ENCODE peak calls at places on chromosomes 6 and 20, in five cellular contexts. One of them, this sample, is unnamed.

GRCh38 chr6:43877463-43878126 is 107.6 kb downstream of the VEGFA start:
- DNase-seq in brain microvascular endothelial cell: no peak
- DNase-seq in A549: no peak
- DNase-seq in cardiac muscle cell: no peak
- DNase-seq in tibial artery: no peak
- DNase-seq in this sample: no peak

GRCh38 chr20:34269996-34270627 is 28.9 kb downstream of the ASIP start:
- DNase-seq in tibial artery: no peak
- DNase-seq in cardiac muscle cell: no peak
- DNase-seq in brain microvascular endothelial cell: peak; percentile 12
- DNase-seq in A549: no peak
- DNase-seq in this sample: no peak

GRCh38 chr6:160088069-160088773 is 33.4 kb upstream of the SLC22A1 start:
- DNase-seq in cardiac muscle cell: peak; percentile 52
- DNase-seq in A549: peak; percentile 80
- DNase-seq in brain microvascular endothelial cell: peak; percentile 71
- DNase-seq in tibial artery: peak; percentile 82
- DNase-seq in this sample: peak; percentile 10

GRCh38 chr6:82182756-82183155 is 64.8 kb downstream of the IBTK start:
- DNase-seq in cardiac muscle cell: no peak
- DNase-seq in brain microvascular endothelial cell: peak; percentile 80
- DNase-seq in tibial artery: no peak
- DNase-seq in A549: no peak
- DNase-seq in this sample: no peak

GRCh38 chr6:168624948-168625347 is 184.0 kb downstream of the SMOC2 start:
- DNase-seq in cardiac muscle cell: no peak
- DNase-seq in brain microvascular endothelial cell: no peak
- DNase-seq in tibial artery: no peak
- DNase-seq in A549: no peak
- DNase-seq in this sample: no peak

GRCh38 chr6:141426400-141426980 is 706.2 kb upstream of the GJE1 start:
- DNase-seq in cardiac muscle cell: no peak
- DNase-seq in A549: no peak
- DNase-seq in tibial artery: no peak
- DNase-seq in brain microvascular endothelial cell: no peak
- DNase-seq in this sample: no peak

GRCh38 chr6:26155066-26155925 is 68.1 kb downstream of the HFE start:
- DNase-seq in A549: peak; percentile 18
- DNase-seq in tibial artery: no peak
- DNase-seq in cardiac muscle cell: peak; percentile 24
- DNase-seq in brain microvascular endothelial cell: no peak
- DNase-seq in this sample: peak; percentile 10

GRCh38 chr20:8934362-8934761 is 134.5 kb upstream of the PLCB4 start:
- DNase-seq in cardiac muscle cell: no peak
- DNase-seq in tibial artery: no peak
- DNase-seq in brain microvascular endothelial cell: no peak
- DNase-seq in A549: no peak
- DNase-seq in this sample: no peak

GRCh38 chr6:41694815-41695536 is 40.4 kb downstream of the TFEB start:
- DNase-seq in tibial artery: no peak
- DNase-seq in A549: no peak
- DNase-seq in cardiac muscle cell: no peak
- DNase-seq in brain microvascular endothelial cell: peak; percentile 45
- DNase-seq in this sample: peak; percentile 25

GRCh38 chr6:90610671-90611542 is 24.0 kb upstream of the MAP3K7 start:
- DNase-seq in A549: no peak
- DNase-seq in brain microvascular endothelial cell: peak; percentile 2
- DNase-seq in tibial artery: no peak
- DNase-seq in cardiac muscle cell: peak; percentile 61
- DNase-seq in this sample: peak; percentile 7

GRCh38 chr6:149863596-149863845 is 638 bp downstream of the LRP11 start:
- DNase-seq in A549: no peak
- DNase-seq in brain microvascular endothelial cell: no peak
- DNase-seq in tibial artery: peak; percentile 71
- DNase-seq in cardiac muscle cell: no peak
- DNase-seq in this sample: no peak

GRCh38 chr6:150235218-150235617 is 92.4 kb downstream of the PPP1R14C start:
- DNase-seq in brain microvascular endothelial cell: no peak
- DNase-seq in A549: no peak
- DNase-seq in cardiac muscle cell: no peak
- DNase-seq in tibial artery: no peak
- DNase-seq in this sample: no peak

GRCh38 chr20:25178563-25179438 is 16.7 kb upstream of the ENTPD6 start:
- DNase-seq in cardiac muscle cell: peak; percentile 55
- DNase-seq in tibial artery: peak; percentile 71
- DNase-seq in brain microvascular endothelial cell: peak; percentile 79
- DNase-seq in A549: peak; percentile 89
- DNase-seq in this sample: no peak

GRCh38 chr6:44470106-44470446 is 82.6 kb downstream of the CDC5L start:
- DNase-seq in tibial artery: no peak
- DNase-seq in cardiac muscle cell: no peak
- DNase-seq in brain microvascular endothelial cell: no peak
- DNase-seq in A549: no peak
- DNase-seq in this sample: no peak

GRCh38 chr6:47698342-47698787 is at the start of gene ADGRF4:
- DNase-seq in tibial artery: no peak
- DNase-seq in A549: peak; percentile 45
- DNase-seq in brain microvascular endothelial cell: peak; percentile 79
- DNase-seq in cardiac muscle cell: no peak
- DNase-seq in this sample: no peak

GRCh38 chr6:136439514-136440186 is 110.6 kb downstream of the MAP7 start:
- DNase-seq in brain microvascular endothelial cell: no peak
- DNase-seq in tibial artery: no peak
- DNase-seq in A549: no peak
- DNase-seq in cardiac muscle cell: no peak
- DNase-seq in this sample: no peak

GRCh38 chr6:108837236-108837971 is 10.8 kb upstream of the ARMC2 start:
- DNase-seq in A549: no peak
- DNase-seq in tibial artery: no peak
- DNase-seq in cardiac muscle cell: no peak
- DNase-seq in brain microvascular endothelial cell: no peak
- DNase-seq in this sample: no peak

GRCh38 chr20:64077876-64078551 is 1.3 kb downstream of the RGS19 start:
- DNase-seq in brain microvascular endothelial cell: no peak
- DNase-seq in cardiac muscle cell: no peak
- DNase-seq in A549: no peak
- DNase-seq in tibial artery: no peak
- DNase-seq in this sample: no peak

GRCh38 chr6:21587925-21588811 is 5.4 kb upstream of the SOX4 start:
- DNase-seq in tibial artery: peak; percentile 76
- DNase-seq in A549: peak; percentile 24
- DNase-seq in brain microvascular endothelial cell: peak; percentile 63
- DNase-seq in cardiac muscle cell: peak; percentile 68
- DNase-seq in this sample: peak; percentile 67

GRCh38 chr20:40688129-40689099 is 622 bp downstream of the MAFB start:
- DNase-seq in cardiac muscle cell: no peak
- DNase-seq in brain microvascular endothelial cell: no peak
- DNase-seq in tibial artery: peak; percentile 70
- DNase-seq in A549: no peak
- DNase-seq in this sample: no peak
- H3K27ac ChIP-seq in cardiac muscle cell: no peak overlapping the region
- H3K27ac ChIP-seq in brain microvascular endothelial cell: no peak overlapping the region
- H3K27ac ChIP-seq in tibial artery: peak overlapping the region; percentile 95
- H3K27ac ChIP-seq in A549: no peak overlapping the region
- H3K27ac ChIP-seq in this sample: peak overlapping the region; percentile 80

DNA sequence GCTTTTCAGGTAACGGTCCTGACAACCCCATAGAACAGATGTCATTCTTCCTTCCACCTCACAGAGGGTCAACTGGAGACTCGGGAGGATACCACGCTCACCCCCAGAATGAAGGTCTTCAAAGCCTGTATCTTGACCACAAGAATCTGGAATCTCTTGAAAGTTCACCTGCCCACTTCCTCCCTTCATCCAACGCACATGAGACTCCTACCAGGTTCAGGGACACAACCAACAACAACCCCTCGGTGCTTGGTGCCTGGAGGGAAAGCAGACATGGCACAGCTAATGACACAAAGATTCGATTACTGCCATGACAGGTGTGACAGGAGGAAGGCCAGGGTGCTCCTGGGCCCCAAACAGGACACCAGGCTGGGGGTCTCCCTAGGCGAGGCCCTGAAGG is 8.2 kb downstream of the PMEPA1 start:
- DNase-seq in A549: no peak
- DNase-seq in tibial artery: no peak
- DNase-seq in brain microvascular endothelial cell: no peak
- DNase-seq in cardiac muscle cell: no peak
- DNase-seq in this sample: no peak
- H3K27ac ChIP-seq in A549: peak overlapping the region; percentile 97
- H3K27ac ChIP-seq in tibial artery: peak overlapping the region; percentile 16
- H3K27ac ChIP-seq in brain microvascular endothelial cell: no peak overlapping the region
- H3K27ac ChIP-seq in cardiac muscle cell: no peak overlapping the region
- H3K27ac ChIP-seq in this sample: peak overlapping the region; percentile 52

DNA sequence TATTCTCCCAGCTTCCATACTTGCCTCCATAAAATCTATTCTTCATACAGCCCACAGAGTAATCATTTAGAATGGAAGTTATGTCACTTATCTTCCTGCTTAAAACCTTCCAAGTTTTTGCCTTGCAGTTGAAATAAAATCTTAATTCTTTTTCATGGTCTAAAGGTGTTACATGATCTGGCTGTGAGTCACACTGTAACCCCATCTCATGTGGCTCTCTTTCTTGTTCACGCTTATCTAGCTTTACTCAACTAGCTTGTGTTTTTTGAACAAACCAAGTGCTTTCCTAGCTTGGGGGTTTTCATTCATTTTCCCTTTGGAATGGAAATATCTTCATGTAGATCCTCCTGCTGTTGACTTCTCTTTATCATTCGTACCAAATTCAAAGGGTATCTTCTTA is 23.6 kb upstream of the THEMIS start:
- DNase-seq in A549: no peak
- DNase-seq in tibial artery: no peak
- DNase-seq in cardiac muscle cell: no peak
- DNase-seq in brain microvascular endothelial cell: peak; percentile 49
- DNase-seq in this sample: no peak
- H3K27ac ChIP-seq in A549: no peak overlapping the region
- H3K27ac ChIP-seq in tibial artery: no peak overlapping the region
- H3K27ac ChIP-seq in cardiac muscle cell: no peak overlapping the region
- H3K27ac ChIP-seq in brain microvascular endothelial cell: no peak overlapping the region
- H3K27ac ChIP-seq in this sample: no peak overlapping the region

DNA sequence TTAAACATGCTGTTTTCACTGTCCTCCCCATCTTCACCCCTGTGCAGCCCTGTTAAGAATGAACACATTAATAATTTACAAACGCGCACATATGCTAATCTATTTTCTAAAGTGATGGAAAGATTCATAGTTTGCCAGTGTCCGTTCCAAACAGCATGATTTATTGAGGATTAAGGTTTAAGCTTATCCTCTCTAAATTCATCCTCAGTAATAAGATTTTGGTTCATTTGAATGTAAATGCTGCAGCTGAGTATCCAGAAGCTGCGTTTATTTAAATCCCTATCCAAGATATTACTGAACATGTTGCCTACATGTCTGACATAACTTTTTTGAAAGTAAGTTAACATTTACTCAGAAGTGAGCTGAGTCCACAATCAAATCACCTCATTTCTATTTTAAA is 42.8 kb upstream of the FAM135A start:
- DNase-seq in tibial artery: no peak
- DNase-seq in A549: no peak
- DNase-seq in brain microvascular endothelial cell: no peak
- DNase-seq in cardiac muscle cell: no peak
- DNase-seq in this sample: no peak
- H3K27ac ChIP-seq in tibial artery: no peak overlapping the region
- H3K27ac ChIP-seq in A549: no peak overlapping the region
- H3K27ac ChIP-seq in brain microvascular endothelial cell: no peak overlapping the region
- H3K27ac ChIP-seq in cardiac muscle cell: no peak overlapping the region
- H3K27ac ChIP-seq in this sample: no peak overlapping the region

DNA sequence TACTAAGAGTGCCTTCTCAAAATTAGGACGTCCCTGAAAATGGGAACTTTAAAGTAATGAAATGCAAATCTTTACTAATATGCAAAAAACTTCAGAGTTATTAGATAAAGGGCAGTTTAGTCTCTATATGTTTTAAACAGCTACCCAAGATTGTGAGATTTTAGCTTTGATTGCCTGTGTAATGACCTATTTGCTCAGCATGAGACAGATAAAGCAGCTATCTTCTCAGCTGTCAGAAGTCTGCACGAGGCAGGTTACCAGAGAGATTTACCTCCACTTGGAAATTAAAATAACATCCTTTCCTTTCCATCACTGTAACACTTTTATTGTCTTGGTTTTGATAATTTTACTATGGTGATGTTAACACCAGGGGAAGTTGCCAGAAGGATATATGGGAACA is 436.7 kb upstream of the OPRM1 start:
- DNase-seq in A549: no peak
- DNase-seq in tibial artery: no peak
- DNase-seq in cardiac muscle cell: no peak
- DNase-seq in brain microvascular endothelial cell: no peak
- DNase-seq in this sample: no peak
- H3K27ac ChIP-seq in A549: no peak overlapping the region
- H3K27ac ChIP-seq in tibial artery: no peak overlapping the region
- H3K27ac ChIP-seq in cardiac muscle cell: no peak overlapping the region
- H3K27ac ChIP-seq in brain microvascular endothelial cell: no peak overlapping the region
- H3K27ac ChIP-seq in this sample: no peak overlapping the region

DNA sequence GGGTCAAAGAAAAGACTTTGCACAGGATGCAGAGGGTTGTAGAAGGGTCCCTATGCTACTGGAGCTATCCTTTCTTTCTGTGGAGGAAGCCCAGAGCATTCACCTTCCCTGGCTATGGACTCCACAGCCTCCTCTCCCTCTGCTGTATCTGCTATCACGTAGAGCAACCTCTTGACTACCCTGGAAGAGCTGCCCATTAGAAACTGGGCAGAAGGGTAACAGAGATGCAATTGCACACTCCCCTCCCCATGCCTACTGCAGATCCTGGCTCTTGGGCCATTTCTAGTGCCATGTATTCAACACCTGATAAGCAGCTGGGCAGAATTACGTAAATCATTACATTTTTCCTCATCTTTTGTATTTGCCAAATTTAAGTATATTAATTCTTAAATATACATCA is 3.1 kb downstream of the KLHL31 start:
- DNase-seq in brain microvascular endothelial cell: no peak
- DNase-seq in cardiac muscle cell: no peak
- DNase-seq in tibial artery: no peak
- DNase-seq in A549: no peak
- DNase-seq in this sample: no peak
- H3K27ac ChIP-seq in brain microvascular endothelial cell: no peak overlapping the region
- H3K27ac ChIP-seq in cardiac muscle cell: no peak overlapping the region
- H3K27ac ChIP-seq in tibial artery: no peak overlapping the region
- H3K27ac ChIP-seq in A549: no peak overlapping the region
- H3K27ac ChIP-seq in this sample: no peak overlapping the region

GRCh38 chr20:50412069-50412468 is 98.1 kb upstream of the PTPN1 start:
- DNase-seq in cardiac muscle cell: no peak
- DNase-seq in tibial artery: no peak
- DNase-seq in brain microvascular endothelial cell: no peak
- DNase-seq in A549: no peak
- DNase-seq in this sample: no peak
- H3K27ac ChIP-seq in cardiac muscle cell: no peak overlapping the region
- H3K27ac ChIP-seq in tibial artery: peak overlapping the region; percentile 97
- H3K27ac ChIP-seq in brain microvascular endothelial cell: no peak overlapping the region
- H3K27ac ChIP-seq in A549: peak overlapping the region; percentile 19
- H3K27ac ChIP-seq in this sample: no peak overlapping the region

GRCh38 chr20:59723108-59723500 is 118.8 kb downstream of the PHACTR3 start:
- DNase-seq in tibial artery: peak; percentile 33
- DNase-seq in cardiac muscle cell: no peak
- DNase-seq in brain microvascular endothelial cell: no peak
- DNase-seq in A549: no peak
- DNase-seq in this sample: no peak
- H3K27ac ChIP-seq in tibial artery: no peak overlapping the region
- H3K27ac ChIP-seq in cardiac muscle cell: no peak overlapping the region
- H3K27ac ChIP-seq in brain microvascular endothelial cell: no peak overlapping the region
- H3K27ac ChIP-seq in A549: no peak overlapping the region
- H3K27ac ChIP-seq in this sample: no peak overlapping the region

GRCh38 chr6:52641826-52642225 is 29.1 kb upstream of the TMEM14A start:
- DNase-seq in brain microvascular endothelial cell: no peak
- DNase-seq in tibial artery: no peak
- DNase-seq in A549: no peak
- DNase-seq in cardiac muscle cell: no peak
- DNase-seq in this sample: no peak
- H3K27ac ChIP-seq in brain microvascular endothelial cell: no peak overlapping the region
- H3K27ac ChIP-seq in tibial artery: no peak overlapping the region
- H3K27ac ChIP-seq in A549: no peak overlapping the region
- H3K27ac ChIP-seq in cardiac muscle cell: no peak overlapping the region
- H3K27ac ChIP-seq in this sample: no peak overlapping the region

GRCh38 chr20:7589164-7589563 is 351.1 kb downstream of the HAO1 start:
- DNase-seq in cardiac muscle cell: no peak
- DNase-seq in tibial artery: no peak
- DNase-seq in A549: no peak
- DNase-seq in brain microvascular endothelial cell: no peak
- DNase-seq in this sample: no peak
- H3K27ac ChIP-seq in cardiac muscle cell: no peak overlapping the region
- H3K27ac ChIP-seq in tibial artery: no peak overlapping the region
- H3K27ac ChIP-seq in A549: no peak overlapping the region
- H3K27ac ChIP-seq in brain microvascular endothelial cell: no peak overlapping the region
- H3K27ac ChIP-seq in this sample: no peak overlapping the region

This sample was measured in caudate nucleus.